ENCODE peak calls at places on chromosomes 3 and 15, in seven cellular contexts. One of them, this sample, is unnamed.

GRCh38 chr3:65597225-65597951 is 441.3 kb downstream of the MAGI1 start:
- DNase-seq in GM23248: peak; percentile 43
- DNase-seq in mammary epithelial cell: peak; percentile 73
- DNase-seq in neural progenitor cell: peak; percentile 98
- DNase-seq in HCT116: no peak
- DNase-seq in osteoblast: peak; percentile 83
- DNase-seq in fibroblast of lung: peak; percentile 45
- DNase-seq in this sample: no peak

GRCh38 chr3:100426029-100426682 is 24.8 kb downstream of the LNP1 start:
- DNase-seq in GM23248: no peak
- DNase-seq in mammary epithelial cell: no peak
- DNase-seq in neural progenitor cell: no peak
- DNase-seq in HCT116: no peak
- DNase-seq in osteoblast: no peak
- DNase-seq in fibroblast of lung: no peak
- DNase-seq in this sample: no peak

GRCh38 chr15:68417897-68418296 is 14.1 kb downstream of the ITGA11 start:
- DNase-seq in GM23248: peak; percentile 53
- DNase-seq in mammary epithelial cell: no peak
- DNase-seq in neural progenitor cell: no peak
- DNase-seq in HCT116: no peak
- DNase-seq in osteoblast: peak; percentile 66
- DNase-seq in fibroblast of lung: no peak
- DNase-seq in this sample: no peak

GRCh38 chr3:30730967-30731366 is 124.6 kb downstream of the TGFBR2 start:
- DNase-seq in GM23248: no peak
- DNase-seq in mammary epithelial cell: no peak
- DNase-seq in neural progenitor cell: no peak
- DNase-seq in HCT116: no peak
- DNase-seq in osteoblast: no peak
- DNase-seq in fibroblast of lung: no peak
- DNase-seq in this sample: no peak

GRCh38 chr3:101898752-101899169 is 49.4 kb downstream of the NFKBIZ start:
- DNase-seq in GM23248: no peak
- DNase-seq in mammary epithelial cell: no peak
- DNase-seq in neural progenitor cell: no peak
- DNase-seq in HCT116: no peak
- DNase-seq in osteoblast: no peak
- DNase-seq in fibroblast of lung: no peak
- DNase-seq in this sample: no peak

GRCh38 chr3:8239718-8240698 is 261.6 kb upstream of the LMCD1 start:
- DNase-seq in GM23248: peak; percentile 68
- DNase-seq in mammary epithelial cell: peak; percentile 13
- DNase-seq in neural progenitor cell: peak; percentile 70
- DNase-seq in HCT116: peak; percentile 48
- DNase-seq in osteoblast: peak; percentile 21
- DNase-seq in fibroblast of lung: peak; percentile 73
- DNase-seq in this sample: no peak

GRCh38 chr15:70289191-70289955 is 191.7 kb upstream of the TLE3 start:
- DNase-seq in GM23248: peak; percentile 61
- DNase-seq in mammary epithelial cell: no peak
- DNase-seq in neural progenitor cell: peak; percentile 31
- DNase-seq in HCT116: no peak
- DNase-seq in osteoblast: no peak
- DNase-seq in fibroblast of lung: no peak
- DNase-seq in this sample: peak; percentile 90

GRCh38 chr3:96465521-96465920 is 348.9 kb upstream of the EPHA6 start:
- DNase-seq in GM23248: no peak
- DNase-seq in mammary epithelial cell: no peak
- DNase-seq in neural progenitor cell: no peak
- DNase-seq in HCT116: no peak
- DNase-seq in osteoblast: no peak
- DNase-seq in fibroblast of lung: no peak
- DNase-seq in this sample: no peak

GRCh38 chr15:99440551-99441426 is 125.0 kb upstream of the MEF2A start:
- DNase-seq in GM23248: no peak
- DNase-seq in mammary epithelial cell: no peak
- DNase-seq in neural progenitor cell: no peak
- DNase-seq in HCT116: no peak
- DNase-seq in osteoblast: peak; percentile 57
- DNase-seq in fibroblast of lung: no peak
- DNase-seq in this sample: no peak

GRCh38 chr3:107588217-107588616 is 65.5 kb downstream of the BBX start:
- DNase-seq in GM23248: no peak
- DNase-seq in mammary epithelial cell: peak; percentile 45
- DNase-seq in neural progenitor cell: no peak
- DNase-seq in HCT116: no peak
- DNase-seq in osteoblast: no peak
- DNase-seq in fibroblast of lung: no peak
- DNase-seq in this sample: no peak

GRCh38 chr3:123713211-123713610 is 128.4 kb upstream of the HACD2 start:
- DNase-seq in GM23248: no peak
- DNase-seq in mammary epithelial cell: no peak
- DNase-seq in neural progenitor cell: no peak
- DNase-seq in HCT116: no peak
- DNase-seq in osteoblast: no peak
- DNase-seq in fibroblast of lung: no peak
- DNase-seq in this sample: no peak

GRCh38 chr3:42491876-42492507 is 10.5 kb upstream of the VIPR1 start:
- DNase-seq in GM23248: no peak
- DNase-seq in mammary epithelial cell: no peak
- DNase-seq in neural progenitor cell: no peak
- DNase-seq in HCT116: no peak
- DNase-seq in osteoblast: no peak
- DNase-seq in fibroblast of lung: no peak
- DNase-seq in this sample: no peak

GRCh38 chr3:58041826-58042324 is 33.7 kb downstream of the FLNB start:
- DNase-seq in GM23248: peak; percentile 63
- DNase-seq in mammary epithelial cell: peak; percentile 55
- DNase-seq in neural progenitor cell: peak; percentile 64
- DNase-seq in HCT116: no peak
- DNase-seq in osteoblast: peak; percentile 53
- DNase-seq in fibroblast of lung: peak; percentile 44
- DNase-seq in this sample: peak; percentile 59

GRCh38 chr15:36622247-36622795 is 42.9 kb downstream of the CDIN1 start:
- DNase-seq in GM23248: no peak
- DNase-seq in mammary epithelial cell: no peak
- DNase-seq in neural progenitor cell: no peak
- DNase-seq in HCT116: no peak
- DNase-seq in osteoblast: no peak
- DNase-seq in fibroblast of lung: no peak
- DNase-seq in this sample: no peak

GRCh38 chr3:18556001-18556408 is 130.9 kb upstream of the SATB1 start:
- DNase-seq in GM23248: no peak
- DNase-seq in mammary epithelial cell: peak; percentile 4
- DNase-seq in neural progenitor cell: no peak
- DNase-seq in HCT116: no peak
- DNase-seq in osteoblast: no peak
- DNase-seq in fibroblast of lung: no peak
- DNase-seq in this sample: no peak

GRCh38 chr15:43912991-43913927 is 86.5 kb downstream of the WDR76 start:
- DNase-seq in GM23248: peak; percentile 96
- DNase-seq in mammary epithelial cell: peak; percentile 93
- DNase-seq in neural progenitor cell: no peak
- DNase-seq in HCT116: peak; percentile 92
- DNase-seq in osteoblast: peak; percentile 93
- DNase-seq in fibroblast of lung: peak; percentile 92
- DNase-seq in this sample: peak; percentile 86

GRCh38 chr3:168248383-168249047 is 152.8 kb upstream of the GOLIM4 start:
- DNase-seq in GM23248: peak; percentile 68
- DNase-seq in mammary epithelial cell: peak; percentile 20
- DNase-seq in neural progenitor cell: peak; percentile 83
- DNase-seq in HCT116: no peak
- DNase-seq in osteoblast: peak; percentile 73
- DNase-seq in fibroblast of lung: peak; percentile 58
- DNase-seq in this sample: peak; percentile 58

GRCh38 chr3:10269443-10269842 is 21.2 kb downstream of the TATDN2 start:
- DNase-seq in GM23248: no peak
- DNase-seq in mammary epithelial cell: no peak
- DNase-seq in neural progenitor cell: no peak
- DNase-seq in HCT116: no peak
- DNase-seq in osteoblast: no peak
- DNase-seq in fibroblast of lung: no peak
- DNase-seq in this sample: no peak

GRCh38 chr3:10263549-10264363 is 15.5 kb downstream of the TATDN2 start:
- DNase-seq in GM23248: peak; percentile 81
- DNase-seq in mammary epithelial cell: peak; percentile 18
- DNase-seq in neural progenitor cell: peak; percentile 79
- DNase-seq in HCT116: peak; percentile 22
- DNase-seq in osteoblast: peak; percentile 86
- DNase-seq in fibroblast of lung: peak; percentile 46
- DNase-seq in this sample: peak; percentile 9

GRCh38 chr3:10268930-10269329 is 20.7 kb downstream of the TATDN2 start:
- DNase-seq in GM23248: no peak
- DNase-seq in mammary epithelial cell: no peak
- DNase-seq in neural progenitor cell: no peak
- DNase-seq in HCT116: no peak
- DNase-seq in osteoblast: peak; percentile 32
- DNase-seq in fibroblast of lung: no peak
- DNase-seq in this sample: no peak

GRCh38 chr3:10265833-10266232 is 17.6 kb downstream of the TATDN2 start:
- DNase-seq in GM23248: no peak
- DNase-seq in mammary epithelial cell: no peak
- DNase-seq in neural progenitor cell: no peak
- DNase-seq in HCT116: no peak
- DNase-seq in osteoblast: no peak
- DNase-seq in fibroblast of lung: no peak
- DNase-seq in this sample: no peak

GRCh38 chr3:10268116-10268515 is 19.9 kb downstream of the TATDN2 start:
- DNase-seq in GM23248: no peak
- DNase-seq in mammary epithelial cell: no peak
- DNase-seq in neural progenitor cell: no peak
- DNase-seq in HCT116: no peak
- DNase-seq in osteoblast: no peak
- DNase-seq in fibroblast of lung: no peak
- DNase-seq in this sample: no peak
- H4K20me1 ChIP-seq in GM23248: peaks cover 8% of the 10 kb centered on the region
- H4K20me1 ChIP-seq in mammary epithelial cell: no peaks in the 10 kb centered on the region
- H4K20me1 ChIP-seq in neural progenitor cell: peaks cover 10% of the 10 kb centered on the region
- H4K20me1 ChIP-seq in HCT116: peaks cover 10% of the 10 kb centered on the region
- H4K20me1 ChIP-seq in osteoblast: peaks cover 13% of the 10 kb centered on the region
- H4K20me1 ChIP-seq in fibroblast of lung: no peaks in the 10 kb centered on the region
- H4K20me1 ChIP-seq in this sample: peaks cover 33% of the 10 kb centered on the region

GRCh38 chr15:96701876-96702275 is 371.4 kb downstream of the NR2F2 start:
- DNase-seq in GM23248: no peak
- DNase-seq in mammary epithelial cell: no peak
- DNase-seq in neural progenitor cell: no peak
- DNase-seq in HCT116: no peak
- DNase-seq in osteoblast: no peak
- DNase-seq in fibroblast of lung: peak; percentile 2
- DNase-seq in this sample: no peak
- H3K4me1 ChIP-seq in GM23248: no peaks in the 10 kb centered on the region
- H3K4me1 ChIP-seq in mammary epithelial cell: no peaks in the 10 kb centered on the region
- H3K4me1 ChIP-seq in neural progenitor cell: peaks cover 80% of the 10 kb centered on the region
- H3K4me1 ChIP-seq in HCT116: no peaks in the 10 kb centered on the region
- H3K4me1 ChIP-seq in osteoblast: no peaks in the 10 kb centered on the region
- H3K4me1 ChIP-seq in fibroblast of lung: no peaks in the 10 kb centered on the region
- H3K4me1 ChIP-seq in this sample: no peaks in the 10 kb centered on the region

GRCh38 chr3:150410311-150411105 is 2.4 kb downstream of the TSC22D2 start:
- DNase-seq in GM23248: peak; percentile 61
- DNase-seq in mammary epithelial cell: peak; percentile 47
- DNase-seq in neural progenitor cell: peak; percentile 43
- DNase-seq in HCT116: no peak
- DNase-seq in osteoblast: peak; percentile 81
- DNase-seq in fibroblast of lung: no peak
- DNase-seq in this sample: peak; percentile 24

GRCh38 chr3:150412599-150413069 is 4.5 kb downstream of the TSC22D2 start:
- DNase-seq in GM23248: peak; percentile 90
- DNase-seq in mammary epithelial cell: peak; percentile 67
- DNase-seq in neural progenitor cell: no peak
- DNase-seq in HCT116: no peak
- DNase-seq in osteoblast: peak; percentile 84
- DNase-seq in fibroblast of lung: peak; percentile 92
- DNase-seq in this sample: no peak

GRCh38 chr3:150409527-150410310 is 1.6 kb downstream of the TSC22D2 start:
- DNase-seq in GM23248: peak; percentile 82
- DNase-seq in mammary epithelial cell: peak; percentile 52
- DNase-seq in neural progenitor cell: peak; percentile 93
- DNase-seq in HCT116: no peak
- DNase-seq in osteoblast: peak; percentile 88
- DNase-seq in fibroblast of lung: peak; percentile 75
- DNase-seq in this sample: peak; percentile 43

GRCh38 chr3:150411971-150412370 is 3.9 kb downstream of the TSC22D2 start:
- DNase-seq in GM23248: peak; percentile 44
- DNase-seq in mammary epithelial cell: no peak
- DNase-seq in neural progenitor cell: no peak
- DNase-seq in HCT116: no peak
- DNase-seq in osteoblast: peak; percentile 37
- DNase-seq in fibroblast of lung: peak; percentile 69
- DNase-seq in this sample: peak; percentile 40

DNA sequence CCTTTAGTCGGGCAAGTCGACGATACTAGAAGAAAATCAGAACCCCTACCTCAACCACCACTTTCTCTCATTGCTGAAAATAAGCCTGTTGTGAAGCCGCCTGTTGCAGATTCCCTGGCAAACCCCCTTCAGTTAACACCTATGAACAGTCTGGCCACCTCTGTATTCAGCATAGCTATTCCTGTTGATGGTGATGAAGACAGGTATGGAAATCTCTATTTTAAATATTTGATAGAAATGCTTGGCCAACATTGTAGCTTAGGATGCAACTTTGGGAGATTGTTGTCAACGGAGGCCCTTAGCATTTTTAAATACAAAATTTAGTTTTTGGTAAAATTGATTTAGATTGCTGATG is 3.0 kb downstream of the TSC22D2 start:
- DNase-seq in GM23248: no peak
- DNase-seq in mammary epithelial cell: no peak
- DNase-seq in neural progenitor cell: no peak
- DNase-seq in HCT116: no peak
- DNase-seq in osteoblast: no peak
- DNase-seq in fibroblast of lung: no peak
- DNase-seq in this sample: no peak
- H4K20me1 ChIP-seq in GM23248: peaks cover 33% of the 10 kb centered on the region
- H4K20me1 ChIP-seq in mammary epithelial cell: peaks cover 20% of the 10 kb centered on the region
- H4K20me1 ChIP-seq in neural progenitor cell: peaks cover 71% of the 10 kb centered on the region
- H4K20me1 ChIP-seq in HCT116: peaks cover 27% of the 10 kb centered on the region
- H4K20me1 ChIP-seq in osteoblast: peaks cover 70% of the 10 kb centered on the region
- H4K20me1 ChIP-seq in fibroblast of lung: peaks cover 20% of the 10 kb centered on the region
- H4K20me1 ChIP-seq in this sample: peaks cover 58% of the 10 kb centered on the region

GRCh38 chr3:46868948-46869347 is 5.7 kb upstream of the MYL3 start:
- DNase-seq in GM23248: no peak
- DNase-seq in mammary epithelial cell: no peak
- DNase-seq in neural progenitor cell: no peak
- DNase-seq in HCT116: no peak
- DNase-seq in osteoblast: no peak
- DNase-seq in fibroblast of lung: no peak
- DNase-seq in this sample: no peak

GRCh38 chr3:46871222-46871621 is 6.3 kb upstream of the PTH1R start:
- DNase-seq in GM23248: no peak
- DNase-seq in mammary epithelial cell: no peak
- DNase-seq in neural progenitor cell: no peak
- DNase-seq in HCT116: no peak
- DNase-seq in osteoblast: no peak
- DNase-seq in fibroblast of lung: peak; percentile 9
- DNase-seq in this sample: no peak

GRCh38 chr3:46868301-46868700 is 5.1 kb upstream of the MYL3 start:
- DNase-seq in GM23248: no peak
- DNase-seq in mammary epithelial cell: no peak
- DNase-seq in neural progenitor cell: no peak
- DNase-seq in HCT116: no peak
- DNase-seq in osteoblast: no peak
- DNase-seq in fibroblast of lung: no peak
- DNase-seq in this sample: no peak

GRCh38 chr3:46870651-46871050 is 6.9 kb upstream of the PTH1R start:
- DNase-seq in GM23248: no peak
- DNase-seq in mammary epithelial cell: no peak
- DNase-seq in neural progenitor cell: no peak
- DNase-seq in HCT116: no peak
- DNase-seq in osteoblast: no peak
- DNase-seq in fibroblast of lung: no peak
- DNase-seq in this sample: no peak

GRCh38 chr3:46869440-46869839 is 6.2 kb upstream of the MYL3 start:
- DNase-seq in GM23248: peak; percentile 30
- DNase-seq in mammary epithelial cell: no peak
- DNase-seq in neural progenitor cell: no peak
- DNase-seq in HCT116: no peak
- DNase-seq in osteoblast: no peak
- DNase-seq in fibroblast of lung: no peak
- DNase-seq in this sample: no peak
- H3K4me1 ChIP-seq in GM23248: peaks cover 9% of the 10 kb centered on the region
- H3K4me1 ChIP-seq in mammary epithelial cell: no peaks in the 10 kb centered on the region
- H3K4me1 ChIP-seq in neural progenitor cell: no peaks in the 10 kb centered on the region
- H3K4me1 ChIP-seq in HCT116: no peaks in the 10 kb centered on the region
- H3K4me1 ChIP-seq in osteoblast: peaks cover 6% of the 10 kb centered on the region
- H3K4me1 ChIP-seq in fibroblast of lung: peaks cover 3% of the 10 kb centered on the region
- H3K4me1 ChIP-seq in this sample: no peaks in the 10 kb centered on the region

This sample was measured in PC-9.